ENCODE peak calls at places on chromosomes 5 and 9, in four cellular contexts. G is SK-N-SH, L is NCI-H187 treated with DMSO at 0.1 percent for 48 hours, K is NCI-H1930. I is an unnamed sample.
A peak's percentile ranks its signal among the peaks of the same experiment; 100 is the strongest.

GRCh38 chr5:67984546-67984945 is 231.0 kb upstream of the PIK3R1 start:
- DNase-seq in K (no peak), G (no peak), L (no peak), I (no peak)

GRCh38 chr5:10479226-10479721 is 37.6 kb downstream of the ROPN1L start:
- DNase-seq in G (no peak), K (no peak), L (peak; percentile 39), I (no peak)

GRCh38 chr5:167839065-167839464 is 452.4 kb upstream of the WWC1 start:
- DNase-seq in G (no peak), L (no peak), K (no peak), I (no peak)

GRCh38 chr5:32531885-32532520 is 53.4 kb upstream of the SUB1 start:
- DNase-seq in K (peak; percentile 72), L (no peak), G (no peak), I (no peak)

GRCh38 chr9:3243676-3244075 is 282.1 kb downstream of the RFX3 start:
- DNase-seq in G (no peak), L (no peak), K (no peak), I (no peak)

GRCh38 chr9:98172604-98173003 is 19.8 kb downstream of the CORO2A start:
- DNase-seq in G (no peak), K (peak; percentile 13), L (peak; percentile 51), I (peak; percentile 75)

GRCh38 chr9:69307446-69308216 is 17.4 kb upstream of the ENTREP1 start:
- DNase-seq in K (no peak), G (no peak), L (no peak), I (no peak)

GRCh38 chr5:167993771-167994170 is 297.7 kb upstream of the WWC1 start:
- DNase-seq in L (no peak), K (no peak), G (no peak), I (no peak)

GRCh38 chr9:110206388-110206787 is 1.6 kb downstream of the C9orf152 start:
- DNase-seq in L (no peak), K (no peak), G (no peak), I (no peak)

GRCh38 chr9:114805670-114806551 is at the start of gene TNFSF15:
- DNase-seq in K (no peak), L (no peak), G (no peak), I (peak; percentile 32)

GRCh38 chr5:138760448-138761110 is 7.4 kb downstream of the CTNNA1 start:
- DNase-seq in G (no peak), K (no peak), L (no peak), I (no peak)

GRCh38 chr9:107983762-107984161 is 494.2 kb upstream of the KLF4 start:
- DNase-seq in L (no peak), K (no peak), G (no peak), I (no peak)

GRCh38 chr5:180142008-180142803 is 66.8 kb downstream of the RASGEF1C start:
- DNase-seq in K (no peak), G (no peak), L (no peak), I (no peak)

GRCh38 chr5:29516224-29516623 is 1677.3 kb upstream of the CDH6 start:
- DNase-seq in L (no peak), K (no peak), G (no peak), I (no peak)

GRCh38 chr5:81450940-81451339 is 57.0 kb upstream of the ACOT12 start:
- DNase-seq in L (no peak), G (no peak), K (no peak), I (no peak)

GRCh38 chr5:10578869-10579268 is 15.0 kb downstream of the ANKRD33B start:
- DNase-seq in G (no peak), L (no peak), K (no peak), I (no peak)

GRCh38 chr9:126724226-126724625 is 80.6 kb upstream of the ZBTB43 start:
- DNase-seq in G (peak; percentile 42), L (no peak), K (no peak), I (no peak)

GRCh38 chr5:148084269-148084668 is 20.5 kb downstream of the SPINK5 start:
- DNase-seq in L (no peak), G (no peak), K (no peak), I (no peak)

GRCh38 chr5:52811067-52811749 is 23.5 kb downstream of the ITGA1 start:
- DNase-seq in G (no peak), K (no peak), L (no peak), I (no peak)

GRCh38 chr9:128936171-128936865 is 11.1 kb downstream of the DOLK start:
- DNase-seq in L (no peak), K (no peak), G (no peak), I (no peak)

GRCh38 chr5:131377785-131378325 is 114.0 kb downstream of the CDC42SE2 start:
- DNase-seq in L (no peak), G (no peak), K (no peak), I (no peak)

GRCh38 chr9:101026824-101027223 is 1.7 kb upstream of the PLPPR1 start:
- DNase-seq in K (no peak), G (no peak), L (no peak), I (peak; percentile 18)

GRCh38 chr9:89366711-89367110 is 48.4 kb downstream of the SECISBP2 start:
- DNase-seq in L (no peak), G (no peak), K (no peak), I (no peak)

GRCh38 chr9:131312246-131312645 is 22.7 kb downstream of the PLPP7 start:
- DNase-seq in L (no peak), K (no peak), G (no peak), I (no peak)

GRCh38 chr9:97307091-97307490 is 368 bp upstream of the CCDC180 start:
- DNase-seq in K (no peak), G (peak; percentile 34), L (no peak), I (no peak)

GRCh38 chr9:134475051-134475790 is 149.0 kb downstream of the RXRA start:
- DNase-seq in K (no peak), L (no peak), G (no peak), I (no peak)

I was measured in NCI-H2107.